ENCODE peak calls at places on chromosome 15, in five cellular contexts. G, W, U, S and D are unnamed samples. For H3K9me3, the result is how much of the 10 kb centered on the place peaks cover.

GRCh38 chr15:59401810-59402569 is 29.3 kb upstream of the MYO1E start:
- DNase-seq in G (no peak), S (no peak), W (no peak), U (no peak), D (no peak)

GRCh38 chr15:49460411-49460941 is 37.4 kb downstream of the FGF7 start:
- DNase-seq in U (no peak), G (no peak), W (no peak), S (no peak), D (no peak)

GRCh38 chr15:38650936-38651327 is 86.3 kb upstream of the RASGRP1 start:
- DNase-seq in U (no peak), W (no peak), S (no peak), G (no peak), D (no peak)

GRCh38 chr15:59941612-59942011 is 62.5 kb upstream of the FOXB1 start:
- DNase-seq in S (no peak), U (no peak), W (no peak), G (no peak), D (peak)

GRCh38 chr15:59632714-59633113 is 21.1 kb downstream of the GCNT3 start:
- DNase-seq in W (no peak), S (no peak), G (no peak), U (no peak), D (no peak)

GRCh38 chr15:68677996-68678395 is 99.2 kb downstream of the CORO2B start:
- DNase-seq in S (no peak), W (no peak), U (peak), G (no peak), D (no peak)

GRCh38 chr15:74206801-74207281 is 4.3 kb upstream of the STRA6 start:
- DNase-seq in W (peak), S (no peak), U (no peak), G (no peak), D (no peak)

GRCh38 chr15:72591361-72591760 is 63.1 kb upstream of the GOLGA6B start:
- DNase-seq in U (no peak), W (peak), G (no peak), S (no peak), D (no peak)

GRCh38 chr15:70465812-70466211 is 297.5 kb downstream of the UACA start:
- DNase-seq in W (no peak), S (no peak), G (no peak), U (no peak), D (no peak)

GRCh38 chr15:51736646-51737537 is 563 bp downstream of the LYSMD2 start:
- DNase-seq in U (peak), S (peak), G (peak), W (no peak), D (peak)

GRCh38 chr15:95142441-95142840 is 911.1 kb downstream of the MCTP2 start:
- DNase-seq in W (no peak), U (no peak), S (no peak), G (no peak), D (no peak)

GRCh38 chr15:33089878-33090757 is 104.4 kb downstream of the FMN1 start:
- DNase-seq in U (no peak), S (no peak), G (no peak), W (peak), D (no peak)
- H3K27ac ChIP-seq in U (no peak), S (no peak), G (no peak), W (no peak), D (no peak)

GRCh38 chr15:55700876-55701275 is 42.1 kb downstream of the PRTG start:
- DNase-seq in S (no peak), G (no peak), W (no peak), U (no peak), D (no peak)

GRCh38 chr15:55695432-55695831 is 47.5 kb downstream of the PRTG start:
- DNase-seq in W (no peak), U (no peak), S (no peak), G (no peak), D (no peak)

GRCh38 chr15:55694652-55695150 is 48.3 kb downstream of the PRTG start:
- DNase-seq in G (no peak), U (no peak), S (no peak), W (peak), D (no peak)

GRCh38 chr15:55696221-55696620 is 46.7 kb downstream of the PRTG start:
- DNase-seq in G (no peak), U (no peak), S (no peak), W (peak), D (no peak)

DNA sequence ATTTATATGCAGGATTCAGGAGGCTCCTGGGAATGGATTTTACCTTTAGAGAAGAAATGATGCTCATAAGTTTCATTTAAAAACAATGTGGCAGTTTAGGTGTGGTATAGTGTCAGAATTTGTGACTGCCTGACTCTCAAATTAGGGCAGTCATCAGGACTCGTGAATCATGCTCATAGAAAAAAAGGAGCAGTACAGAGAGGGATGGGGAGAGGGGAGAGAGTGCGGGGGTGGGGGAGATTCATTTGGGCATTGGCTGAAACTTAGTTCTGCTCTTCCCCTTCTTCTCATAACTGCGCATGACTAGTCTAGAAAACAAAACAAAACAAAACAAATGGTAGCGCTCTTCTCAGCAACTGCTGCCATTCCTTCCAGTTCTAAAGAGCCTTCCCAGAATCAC is 44.3 kb downstream of the PRTG start:
- DNase-seq in G (no peak), W (no peak), U (no peak), S (no peak), D (no peak)
- H3K9me3 ChIP-seq in G (under half), W (under half), U (under half), S (under half), D (under half)

GRCh38 chr15:83446417-83446816 is 724 bp upstream of the SH3GL3 start:
- DNase-seq in W (no peak), S (no peak), U (no peak), G (no peak), D (no peak)
- H3K27ac ChIP-seq in W (no peak), S (no peak), U (no peak), G (no peak), D (no peak)

GRCh38 chr15:98720036-98720435 is 71.7 kb downstream of the IGF1R start:
- DNase-seq in S (no peak), G (no peak), W (no peak), U (peak), D (no peak)
- H3K9me3 ChIP-seq in S (under half), G (under half), W (under half), U (under half), D (under half)